ENCODE peak calls at places on chromosomes 12 and 14, in eight cellular contexts. X, T, J, H, B, K, Z and Y are unnamed samples.

GRCh38 chr12:3772380-3772779 is 19.5 kb upstream of the CRACR2A start:
- DNase-seq in Z (no peak), X (no peak), T (no peak), K (no peak), H (no peak), J (no peak), B (peak; percentile 32), Y (peak; percentile 53)

GRCh38 chr12:117646595-117646994 is 285.2 kb upstream of the NOS1 start:
- DNase-seq in Z (no peak), H (no peak), B (no peak), X (no peak), T (no peak), J (no peak), K (no peak), Y (no peak)

GRCh38 chr12:57803317-57803893 is 15.1 kb downstream of the AVIL start:
- DNase-seq in T (peak; percentile 50), Z (no peak), B (peak; percentile 52), K (peak; percentile 42), X (peak; percentile 32), H (no peak), J (no peak), Y (peak; percentile 66)

GRCh38 chr12:52805000-52805399 is 8.9 kb downstream of the KRT4 start:
- DNase-seq in H (no peak), J (no peak), Z (no peak), X (no peak), K (no peak), B (no peak), T (no peak), Y (no peak)

GRCh38 chr12:113299619-113300237 is 35.2 kb downstream of the SLC8B1 start:
- DNase-seq in H (peak; percentile 38), Z (no peak), T (peak; percentile 72), B (peak; percentile 89), X (no peak), K (peak; percentile 85), J (no peak), Y (peak; percentile 87)

GRCh38 chr14:92323916-92324818 is 1.2 kb downstream of the SLC24A4 start:
- DNase-seq in B (no peak), H (no peak), X (no peak), T (no peak), Z (no peak), J (no peak), K (no peak), Y (no peak)

GRCh38 chr14:71665157-71665556 is 267.1 kb upstream of the RGS6 start:
- DNase-seq in B (peak; percentile 58), Z (no peak), H (peak; percentile 87), K (peak; percentile 70), X (no peak), T (no peak), J (no peak), Y (peak; percentile 87)

GRCh38 chr12:93180566-93180965 is 197.2 kb upstream of the NUDT4 start:
- DNase-seq in H (no peak), T (no peak), X (no peak), Z (no peak), B (no peak), J (no peak), K (no peak), Y (peak; percentile 49)

GRCh38 chr14:96285667-96286066 is 29.7 kb downstream of the BDKRB1 start:
- DNase-seq in H (no peak), K (no peak), T (peak; percentile 18), X (no peak), B (no peak), Z (peak; percentile 63), J (no peak), Y (peak; percentile 24)

GRCh38 chr12:98820005-98820404 is 174.9 kb downstream of the APAF1 start:
- DNase-seq in B (no peak), X (no peak), K (no peak), H (no peak), Z (no peak), T (no peak), J (no peak), Y (peak; percentile 9)

GRCh38 chr12:55636116-55636655 is 506 bp upstream of the OR10P1 start:
- DNase-seq in Z (no peak), T (no peak), H (no peak), X (no peak), K (no peak), J (no peak), B (no peak), Y (no peak)

GRCh38 chr14:29166507-29166906 is 399.9 kb downstream of the FOXG1 start:
- DNase-seq in B (no peak), T (no peak), H (no peak), K (no peak), X (peak; percentile 7), Z (no peak), J (no peak), Y (no peak)

GRCh38 chr12:30990316-30990715 is 63.8 kb downstream of the TSPAN11 start:
- DNase-seq in X (no peak), H (no peak), K (no peak), B (no peak), Z (peak; percentile 36), T (no peak), J (no peak), Y (no peak)

GRCh38 chr14:60164717-60165546 is at the start of gene DHRS7:
- DNase-seq in K (peak; percentile 89), H (peak; percentile 68), B (peak; percentile 77), T (peak; percentile 90), Z (peak; percentile 78), X (peak; percentile 90), J (peak; percentile 32), Y (peak; percentile 86)

GRCh38 chr14:35821546-35822411 is 4.4 kb upstream of the BRMS1L start:
- DNase-seq in X (peak; percentile 44), Z (peak; percentile 52), H (peak; percentile 13), J (no peak), K (peak; percentile 46), B (peak; percentile 68), T (no peak), Y (peak; percentile 53)

GRCh38 chr12:50415899-50416479 is 15.3 kb downstream of the LARP4 start:
- DNase-seq in J (no peak), H (no peak), Z (no peak), T (no peak), X (no peak), K (no peak), B (no peak), Y (no peak)

GRCh38 chr14:58099682-58100081 is 52.3 kb downstream of the ARMH4 start:
- DNase-seq in J (no peak), B (no peak), T (no peak), Z (no peak), K (no peak), X (no peak), H (no peak), Y (no peak)

GRCh38 chr14:96705422-96706092 is 91.6 kb upstream of the VRK1 start:
- DNase-seq in T (no peak), X (no peak), J (no peak), Z (no peak), B (no peak), K (peak; percentile 63), H (no peak), Y (no peak)

GRCh38 chr12:116116650-116117424 is 160.7 kb downstream of the MED13L start:
- DNase-seq in X (no peak), Z (no peak), T (no peak), H (no peak), B (peak; percentile 29), J (no peak), K (no peak), Y (peak; percentile 26)

GRCh38 chr12:84919271-84919670 is 6.7 kb upstream of the SLC6A15 start:
- DNase-seq in Z (no peak), B (peak; percentile 82), T (no peak), K (peak; percentile 65), X (no peak), J (no peak), H (no peak), Y (no peak)

GRCh38 chr14:30375280-30375892 is 183.6 kb upstream of the G2E3 start:
- DNase-seq in H (peak; percentile 29), T (peak; percentile 47), Z (peak; percentile 64), B (peak; percentile 73), X (peak; percentile 76), J (peak; percentile 10), K (peak; percentile 35), Y (peak; percentile 61)

GRCh38 chr12:120364487-120364886 is 4.5 kb downstream of the MSI1 start:
- DNase-seq in K (no peak), B (no peak), X (no peak), H (no peak), T (no peak), J (no peak), Z (no peak), Y (no peak)

GRCh38 chr12:59149995-59150642 is 229.8 kb upstream of the LRIG3 start:
- DNase-seq in H (peak; percentile 67), T (no peak), K (peak; percentile 70), X (peak; percentile 76), Z (peak; percentile 85), J (no peak), B (peak; percentile 84), Y (peak; percentile 81)

GRCh38 chr12:103626498-103626897 is 39.4 kb downstream of the STAB2 start:
- DNase-seq in Z (no peak), H (peak; percentile 29), X (peak; percentile 18), K (peak; percentile 86), B (peak; percentile 19), T (peak; percentile 43), J (no peak), Y (no peak)